ENCODE peak calls at places on chromosomes 5 and 9, in nine cellular contexts. W is cardiac muscle cell; Z is ovary; V is CD8-positive, alpha-beta T cell; L is H1; A is choroid plexus epithelial cell; Y is WERI-Rb-1; D is CD4-positive, alpha-beta T cell; F is WTC11. S is an unnamed sample.

GRCh38 chr9:88593537-88594185 is 58.7 kb downstream of the NXNL2 start:
- DNase-seq in V (peak), Y (peak), A (peak), L (no peak), Z (peak), D (peak), W (peak), F (no peak), S (no peak)

GRCh38 chr5:505946-506555 is 18.2 kb downstream of the SLC9A3 start:
- DNase-seq in Z (no peak), L (no peak), Y (no peak), D (no peak), V (no peak), F (no peak), W (no peak), A (no peak), S (no peak)

GRCh38 chr5:147857302-147858129 is 21.0 kb upstream of the SCGB3A2 start:
- DNase-seq in V (no peak), L (peak), F (peak), W (peak), A (peak), Y (peak), D (peak), Z (peak), S (no peak)

GRCh38 chr5:3373391-3373790 is 222.2 kb upstream of the IRX1 start:
- DNase-seq in Z (no peak), A (no peak), L (no peak), D (no peak), W (no peak), F (no peak), Y (no peak), V (no peak), S (no peak)

GRCh38 chr9:133127340-133127981 is 6.4 kb upstream of the RALGDS start:
- DNase-seq in F (no peak), V (peak), Z (no peak), L (no peak), Y (no peak), A (no peak), D (peak), W (no peak), S (no peak)

GRCh38 chr5:135330798-135331096 is 68.3 kb downstream of the MACROH2A1 start:
- DNase-seq in L (no peak), V (no peak), D (no peak), A (no peak), W (no peak), Y (no peak), Z (no peak), F (no peak), S (no peak)

GRCh38 chr9:90909225-90909624 is 107.6 kb downstream of the SYK start:
- DNase-seq in Z (no peak), V (no peak), F (no peak), W (no peak), A (no peak), L (no peak), D (no peak), Y (no peak), S (no peak)

GRCh38 chr9:103471241-103471640 is 476.1 kb downstream of the CYLC2 start:
- DNase-seq in W (no peak), A (no peak), V (no peak), D (no peak), Z (no peak), Y (no peak), L (no peak), F (no peak), S (no peak)

GRCh38 chr9:4964540-4964939 is 20.5 kb upstream of the JAK2 start:
- DNase-seq in Y (no peak), F (no peak), V (no peak), Z (no peak), L (no peak), A (peak), D (no peak), W (no peak), S (no peak)

GRCh38 chr9:119164716-119165115 is 204.5 kb downstream of the BRINP1 start:
- DNase-seq in Z (no peak), W (no peak), A (no peak), V (no peak), Y (no peak), L (no peak), D (no peak), F (no peak), S (no peak)

GRCh38 chr9:88313364-88314220 is 74.7 kb upstream of the SPIN1 start:
- DNase-seq in Y (no peak), Z (no peak), D (peak), L (peak), W (no peak), V (no peak), A (no peak), F (peak), S (no peak)

GRCh38 chr9:22463205-22463604 is 16.6 kb downstream of the DMRTA1 start:
- DNase-seq in D (no peak), F (no peak), W (no peak), V (no peak), Y (no peak), L (no peak), A (peak), Z (no peak), S (no peak)

GRCh38 chr9:99299214-99300102 is 77.4 kb downstream of the SEC61B start:
- DNase-seq in W (peak), V (no peak), L (no peak), F (no peak), D (no peak), Z (no peak), A (peak), Y (no peak), S (no peak)

GRCh38 chr5:136308396-136308795 is 56.9 kb downstream of the TRPC7 start:
- DNase-seq in A (peak), L (no peak), D (no peak), Z (no peak), W (peak), F (peak), V (no peak), Y (peak), S (no peak)

GRCh38 chr5:75524071-75524470 is 12.4 kb downstream of the POLK start:
- DNase-seq in Z (no peak), Y (no peak), V (no peak), A (no peak), D (no peak), W (no peak), L (no peak), F (no peak), S (no peak)

GRCh38 chr9:35691325-35691631 is 1.6 kb upstream of the TPM2 start:
- DNase-seq in W (no peak), D (no peak), L (no peak), V (no peak), F (no peak), A (no peak), Z (no peak), Y (no peak), S (no peak)

GRCh38 chr5:151598984-151599383 is 7.9 kb upstream of the FAT2 start:
- DNase-seq in F (no peak), D (no peak), Y (no peak), V (no peak), L (no peak), Z (no peak), A (peak), W (no peak), S (no peak)

GRCh38 chr9:121949364-121949763 is 143.7 kb downstream of the TTLL11 start:
- DNase-seq in F (no peak), A (no peak), V (no peak), D (no peak), L (no peak), W (no peak), Z (no peak), Y (no peak), S (no peak)

GRCh38 chr5:130189961-130190360 is 285.7 kb downstream of the CHSY3 start:
- DNase-seq in W (no peak), A (no peak), L (no peak), Y (no peak), Z (no peak), V (no peak), D (no peak), F (no peak), S (no peak)

GRCh38 chr9:38443181-38443580 is 18.9 kb upstream of the IGFBPL1 start:
- DNase-seq in W (no peak), L (no peak), V (no peak), D (no peak), Z (no peak), Y (no peak), F (no peak), A (peak), S (no peak)

GRCh38 chr9:70746316-70746715 is 331.9 kb upstream of the KLF9 start:
- DNase-seq in V (no peak), F (no peak), Y (no peak), Z (no peak), L (no peak), W (no peak), D (no peak), A (no peak), S (no peak)

GRCh38 chr9:137550241-137550621 is at the start of gene PNPLA7:
- DNase-seq in Z (peak), D (peak), Y (peak), L (peak), F (peak), W (peak), A (peak), V (peak), S (peak)

GRCh38 chr5:66932446-66932845 is 264.2 kb downstream of the CD180 start:
- DNase-seq in D (no peak), L (no peak), Z (no peak), V (no peak), F (no peak), A (peak), Y (no peak), W (no peak), S (no peak)

GRCh38 chr9:17775646-17776045 is 196.8 kb downstream of the SH3GL2 start:
- DNase-seq in D (no peak), L (no peak), Z (no peak), V (no peak), W (no peak), Y (no peak), F (no peak), A (no peak), S (no peak)

GRCh38 chr5:68037541-68037940 is 178.0 kb upstream of the PIK3R1 start:
- DNase-seq in Y (no peak), D (no peak), Z (no peak), L (no peak), W (no peak), F (no peak), V (no peak), A (peak), S (no peak)

GRCh38 chr5:155746340-155747038 is 580.5 kb upstream of the SGCD start:
- DNase-seq in Y (no peak), V (no peak), D (no peak), A (no peak), Z (no peak), W (no peak), L (no peak), F (no peak), S (no peak)

GRCh38 chr9:113857875-113858274 is 18.2 kb upstream of the ZNF618 start:
- DNase-seq in A (no peak), D (no peak), F (no peak), V (no peak), W (no peak), Y (no peak), L (no peak), Z (no peak), S (peak)

GRCh38 chr9:135294826-135295225 is 184.8 kb upstream of the PPP1R26 start:
- DNase-seq in L (no peak), Y (peak), D (no peak), Z (no peak), A (no peak), V (no peak), W (no peak), F (peak), S (no peak)

GRCh38 chr5:64632251-64632650 is 58.1 kb upstream of the SHISAL2B start:
- DNase-seq in F (no peak), A (peak), V (no peak), Y (no peak), L (no peak), Z (no peak), W (peak), D (no peak), S (no peak)

GRCh38 chr5:102581011-102581410 is 82.2 kb upstream of the SLCO6A1 start:
- DNase-seq in Y (no peak), D (no peak), F (no peak), L (no peak), A (peak), Z (no peak), V (no peak), W (no peak), S (no peak)

GRCh38 chr9:4262735-4263141 is 37.1 kb downstream of the GLIS3 start:
- DNase-seq in Z (no peak), V (no peak), Y (no peak), A (peak), L (no peak), D (no peak), W (no peak), F (no peak), S (no peak)

GRCh38 chr5:135568923-135569360 is 9.8 kb downstream of the CXCL14 start:
- DNase-seq in D (no peak), A (no peak), Z (no peak), Y (no peak), F (no peak), W (no peak), V (no peak), L (no peak), S (no peak)

GRCh38 chr9:124537926-124538325 is 30.7 kb upstream of the NR5A1 start:
- DNase-seq in Z (no peak), D (no peak), V (no peak), A (no peak), Y (no peak), W (no peak), F (no peak), L (no peak), S (no peak)

GRCh38 chr9:108708448-108708847 is 147.3 kb downstream of the ACTL7B start:
- DNase-seq in V (no peak), W (no peak), Y (no peak), F (no peak), Z (no peak), D (no peak), L (no peak), A (no peak), S (no peak)

GRCh38 chr5:172721455-172722308 is 49.3 kb downstream of the DUSP1 start:
- DNase-seq in L (no peak), A (peak), Z (no peak), D (no peak), Y (no peak), V (no peak), F (no peak), W (no peak), S (no peak)

GRCh38 chr9:68584110-68585033 is 43.7 kb upstream of the TMEM252 start:
- DNase-seq in A (peak), W (peak), Y (peak), L (peak), Z (peak), V (peak), D (peak), F (peak), S (peak)

GRCh38 chr5:168532471-168532870 is 3.4 kb downstream of the FBLL1 start:
- DNase-seq in Y (peak), D (no peak), W (no peak), A (no peak), Z (no peak), V (no peak), F (no peak), L (no peak), S (no peak)

GRCh38 chr5:91977599-91977998 is 594.5 kb upstream of the ARRDC3 start:
- DNase-seq in Z (no peak), W (no peak), D (no peak), A (no peak), V (no peak), F (no peak), Y (no peak), L (no peak), S (no peak)

GRCh38 chr5:66529182-66529581 is 67.0 kb upstream of the MAST4 start:
- DNase-seq in L (no peak), Z (no peak), F (peak), W (peak), Y (no peak), D (no peak), A (no peak), V (no peak), S (no peak)

GRCh38 chr5:126998895-126999570 is 31.3 kb downstream of the MARCHF3 start:
- DNase-seq in Y (no peak), F (no peak), V (no peak), Z (no peak), W (no peak), D (no peak), A (no peak), L (no peak), S (no peak)

GRCh38 chr9:118003240-118003639 is 299.0 kb downstream of the TLR4 start:
- DNase-seq in Y (no peak), A (no peak), L (no peak), Z (no peak), D (no peak), W (no peak), V (no peak), F (no peak), S (no peak)
- TF ChIP-seq CTCF in Y (peak), A (no peak), L (peak), Z (no peak), D (no peak), W (no peak), V (no peak), F (no peak), S (no peak)

GRCh38 chr9:93531374-93531773 is 45.0 kb upstream of the PHF2 start:
- DNase-seq in F (no peak), V (no peak), L (no peak), Y (no peak), W (no peak), A (no peak), Z (no peak), D (no peak), S (no peak)
- TF ChIP-seq CTCF in F (no peak), V (no peak), L (peak), Y (peak), W (no peak), A (peak), Z (no peak), D (no peak), S (no peak)

GRCh38 chr9:127934248-127934647 is 3.4 kb downstream of the DPM2 start:
- DNase-seq in V (no peak), F (no peak), D (no peak), L (no peak), W (no peak), Z (no peak), Y (no peak), A (no peak), S (no peak)
- TF ChIP-seq CTCF in V (no peak), F (no peak), D (no peak), L (no peak), W (no peak), Z (no peak), Y (peak), A (no peak), S (no peak)

GRCh38 chr5:109409061-109409843 is 522 bp downstream of the PJA2 start:
- DNase-seq in W (peak), Y (peak), D (peak), F (peak), L (peak), A (peak), V (peak), Z (no peak), S (peak)

GRCh38 chr5:109411175-109411514 is 1.4 kb upstream of the PJA2 start:
- DNase-seq in A (no peak), L (no peak), W (no peak), Z (no peak), V (no peak), F (no peak), D (no peak), Y (no peak), S (no peak)

GRCh38 chr5:109411627-109412026 is 1.9 kb upstream of the PJA2 start:
- DNase-seq in L (no peak), A (peak), V (no peak), Z (no peak), F (no peak), Y (no peak), W (no peak), D (no peak), S (no peak)

GRCh38 chr5:109410389-109411174 is 808 bp upstream of the PJA2 start:
- DNase-seq in W (peak), Z (peak), Y (peak), A (peak), D (peak), V (peak), L (peak), F (peak), S (peak)

GRCh38 chr5:109409844-109410388 is at the start of gene PJA2:
- DNase-seq in L (peak), V (peak), F (peak), Z (peak), Y (peak), D (peak), A (peak), W (peak), S (peak)
- TF ChIP-seq CTCF in L (peak), V (peak), F (no peak), Z (peak), Y (peak), D (no peak), A (peak), W (peak), S (peak)

S was measured in CD14-positive monocyte.